ENCODE peak calls at places on chromosomes 7 and 10, in five cellular contexts. One of them, this sample, is unnamed.

GRCh38 chr7:56062382-56062781 is 1.7 kb upstream of the SUMF2 start:
- DNase-seq in upper lobe of left lung: no peak
- DNase-seq in suprapubic skin: no peak
- DNase-seq in stomach: no peak
- DNase-seq in GM23338: no peak
- DNase-seq in this sample: no peak

GRCh38 chr7:3861371-3861770 is 560.3 kb downstream of the SDK1 start:
- DNase-seq in stomach: no peak
- DNase-seq in suprapubic skin: no peak
- DNase-seq in upper lobe of left lung: no peak
- DNase-seq in GM23338: no peak
- DNase-seq in this sample: no peak

GRCh38 chr7:105721571-105722104 is 140.3 kb upstream of the EFCAB10 start:
- DNase-seq in GM23338: peak
- DNase-seq in stomach: no peak
- DNase-seq in suprapubic skin: no peak
- DNase-seq in upper lobe of left lung: peak
- DNase-seq in this sample: no peak

GRCh38 chr10:75140246-75140645 is 28.8 kb downstream of the SAMD8 start:
- DNase-seq in stomach: no peak
- DNase-seq in suprapubic skin: no peak
- DNase-seq in GM23338: no peak
- DNase-seq in upper lobe of left lung: no peak
- DNase-seq in this sample: no peak

GRCh38 chr7:14579971-14580370 is 322.6 kb downstream of the DGKB start:
- DNase-seq in suprapubic skin: no peak
- DNase-seq in stomach: no peak
- DNase-seq in upper lobe of left lung: no peak
- DNase-seq in GM23338: no peak
- DNase-seq in this sample: no peak

GRCh38 chr10:95308389-95309302 is 17.8 kb upstream of the PDLIM1 start:
- DNase-seq in stomach: peak
- DNase-seq in GM23338: no peak
- DNase-seq in suprapubic skin: peak
- DNase-seq in upper lobe of left lung: no peak
- DNase-seq in this sample: no peak

GRCh38 chr10:79202188-79203013 is 133.6 kb downstream of the ZMIZ1 start:
- DNase-seq in GM23338: peak
- DNase-seq in stomach: peak
- DNase-seq in upper lobe of left lung: no peak
- DNase-seq in suprapubic skin: no peak
- DNase-seq in this sample: no peak

GRCh38 chr10:74081192-74081803 is 69.3 kb downstream of the AP3M1 start:
- DNase-seq in stomach: peak
- DNase-seq in GM23338: peak
- DNase-seq in upper lobe of left lung: no peak
- DNase-seq in suprapubic skin: no peak
- DNase-seq in this sample: no peak

GRCh38 chr7:142568430-142569097 is 180.7 kb upstream of the PRSS1 start:
- DNase-seq in GM23338: no peak
- DNase-seq in suprapubic skin: no peak
- DNase-seq in stomach: no peak
- DNase-seq in upper lobe of left lung: no peak
- DNase-seq in this sample: no peak

GRCh38 chr7:70530191-70530590 is 601.8 kb upstream of the GALNT17 start:
- DNase-seq in upper lobe of left lung: no peak
- DNase-seq in suprapubic skin: no peak
- DNase-seq in GM23338: no peak
- DNase-seq in stomach: no peak
- DNase-seq in this sample: no peak

GRCh38 chr7:129664029-129665012 is 52.8 kb downstream of the NRF1 start:
- DNase-seq in upper lobe of left lung: no peak
- DNase-seq in suprapubic skin: no peak
- DNase-seq in stomach: no peak
- DNase-seq in GM23338: peak
- DNase-seq in this sample: peak

GRCh38 chr7:137343483-137343841 is at the start of gene PTN:
- DNase-seq in stomach: no peak
- DNase-seq in GM23338: peak
- DNase-seq in upper lobe of left lung: peak
- DNase-seq in suprapubic skin: no peak
- DNase-seq in this sample: no peak

GRCh38 chr10:88987243-88987726 is 3.3 kb upstream of the FAS start:
- DNase-seq in suprapubic skin: no peak
- DNase-seq in upper lobe of left lung: no peak
- DNase-seq in stomach: no peak
- DNase-seq in GM23338: no peak
- DNase-seq in this sample: no peak

GRCh38 chr10:89373916-89374711 is 3.7 kb upstream of the IFIT1B start:
- DNase-seq in upper lobe of left lung: no peak
- DNase-seq in GM23338: no peak
- DNase-seq in suprapubic skin: peak
- DNase-seq in stomach: peak
- DNase-seq in this sample: no peak

GRCh38 chr10:11146402-11147171 is 128.9 kb downstream of the CELF2 start:
- DNase-seq in upper lobe of left lung: no peak
- DNase-seq in stomach: no peak
- DNase-seq in GM23338: no peak
- DNase-seq in suprapubic skin: no peak
- DNase-seq in this sample: no peak

GRCh38 chr10:132429281-132430230 is 32.6 kb downstream of the PWWP2B start:
- DNase-seq in GM23338: no peak
- DNase-seq in suprapubic skin: no peak
- DNase-seq in upper lobe of left lung: peak
- DNase-seq in stomach: peak
- DNase-seq in this sample: no peak

GRCh38 chr7:143318661-143319060 is 2.8 kb downstream of the CLCN1 start:
- DNase-seq in upper lobe of left lung: no peak
- DNase-seq in suprapubic skin: no peak
- DNase-seq in GM23338: no peak
- DNase-seq in stomach: no peak
- DNase-seq in this sample: no peak

GRCh38 chr10:62559481-62560206 is 185.5 kb downstream of the ZNF365 start:
- DNase-seq in GM23338: no peak
- DNase-seq in upper lobe of left lung: no peak
- DNase-seq in suprapubic skin: no peak
- DNase-seq in stomach: no peak
- DNase-seq in this sample: no peak

GRCh38 chr7:2985866-2986265 is 57.8 kb downstream of the CARD11 start:
- DNase-seq in GM23338: no peak
- DNase-seq in upper lobe of left lung: no peak
- DNase-seq in stomach: no peak
- DNase-seq in suprapubic skin: no peak
- DNase-seq in this sample: no peak

GRCh38 chr7:2099036-2099957 is 133.4 kb downstream of the MAD1L1 start:
- DNase-seq in suprapubic skin: no peak
- DNase-seq in stomach: no peak
- DNase-seq in GM23338: no peak
- DNase-seq in upper lobe of left lung: peak
- DNase-seq in this sample: no peak

GRCh38 chr10:35335718-35336083 is 608 bp upstream of the CCNY start:
- DNase-seq in suprapubic skin: no peak
- DNase-seq in stomach: no peak
- DNase-seq in GM23338: peak
- DNase-seq in upper lobe of left lung: no peak
- DNase-seq in this sample: no peak

GRCh38 chr7:5248201-5248885 is 34.4 kb upstream of the SLC29A4 start:
- DNase-seq in GM23338: no peak
- DNase-seq in upper lobe of left lung: peak
- DNase-seq in stomach: no peak
- DNase-seq in suprapubic skin: no peak
- DNase-seq in this sample: no peak

GRCh38 chr10:127881262-127881661 is 11.5 kb downstream of the CLRN3 start:
- DNase-seq in upper lobe of left lung: peak
- DNase-seq in stomach: peak
- DNase-seq in GM23338: no peak
- DNase-seq in suprapubic skin: no peak
- DNase-seq in this sample: no peak

GRCh38 chr7:29327455-29327854 is 132.9 kb downstream of the CHN2 start:
- DNase-seq in stomach: no peak
- DNase-seq in upper lobe of left lung: no peak
- DNase-seq in suprapubic skin: no peak
- DNase-seq in GM23338: no peak
- DNase-seq in this sample: peak

GRCh38 chr7:27148776-27149641 is 1.4 kb upstream of the HOXA6 start:
- DNase-seq in stomach: no peak
- DNase-seq in suprapubic skin: no peak
- DNase-seq in GM23338: peak
- DNase-seq in upper lobe of left lung: peak
- DNase-seq in this sample: no peak

GRCh38 chr7:66460921-66461361 is 167.7 kb upstream of the KCTD7 start:
- DNase-seq in GM23338: no peak
- DNase-seq in upper lobe of left lung: no peak
- DNase-seq in suprapubic skin: no peak
- DNase-seq in stomach: no peak
- DNase-seq in this sample: no peak

GRCh38 chr10:50447691-50448090 is 176.1 kb downstream of the SGMS1 start:
- DNase-seq in stomach: no peak
- DNase-seq in upper lobe of left lung: no peak
- DNase-seq in GM23338: no peak
- DNase-seq in suprapubic skin: no peak
- DNase-seq in this sample: no peak

GRCh38 chr10:24469993-24470392 is 253.7 kb downstream of the ARHGAP21 start:
- DNase-seq in stomach: no peak
- DNase-seq in GM23338: no peak
- DNase-seq in suprapubic skin: no peak
- DNase-seq in upper lobe of left lung: no peak
- DNase-seq in this sample: no peak

GRCh38 chr7:44977304-44977858 is 1.4 kb downstream of the MYO1G start:
- DNase-seq in suprapubic skin: peak
- DNase-seq in GM23338: no peak
- DNase-seq in stomach: no peak
- DNase-seq in upper lobe of left lung: peak
- DNase-seq in this sample: no peak

GRCh38 chr10:81875680-81876252 is 772 bp downstream of the NRG3 start:
- DNase-seq in suprapubic skin: no peak
- DNase-seq in GM23338: peak
- DNase-seq in upper lobe of left lung: peak
- DNase-seq in stomach: no peak
- DNase-seq in this sample: no peak

DNA sequence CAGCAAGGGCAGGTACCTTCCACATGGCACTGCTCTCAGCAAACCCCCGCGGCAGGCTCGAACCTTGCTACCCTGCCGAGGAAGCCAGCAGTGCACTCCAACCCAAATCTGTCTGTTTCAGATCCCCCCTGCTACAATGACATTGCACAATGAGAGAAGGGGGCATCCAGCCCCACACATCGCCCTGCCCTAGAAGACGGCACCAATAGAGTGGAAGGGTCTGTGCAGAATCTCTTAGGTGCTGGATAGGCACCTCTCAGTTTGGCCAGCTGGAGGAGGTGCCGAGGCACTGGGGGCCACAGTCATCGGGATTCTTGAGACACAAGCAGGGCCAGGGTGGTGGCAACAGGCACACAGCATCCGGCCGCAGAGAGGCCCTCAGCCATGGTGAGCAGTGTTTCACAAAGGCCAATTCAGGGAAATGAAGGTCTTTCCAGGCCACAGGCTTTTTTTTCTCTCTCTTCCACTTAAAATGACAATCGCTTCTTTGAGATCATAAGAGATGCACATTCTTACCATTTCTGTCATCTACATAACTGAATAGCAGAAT is 281.4 kb downstream of the TNS3 start:
- DNase-seq in suprapubic skin: no peak
- DNase-seq in GM23338: no peak
- DNase-seq in stomach: no peak
- DNase-seq in upper lobe of left lung: no peak
- DNase-seq in this sample: no peak
- TF ChIP-seq POLR2AphosphoS5 in suprapubic skin: no peak
- TF ChIP-seq POLR2AphosphoS5 in GM23338: no peak
- TF ChIP-seq POLR2AphosphoS5 in stomach: no peak
- TF ChIP-seq POLR2AphosphoS5 in upper lobe of left lung: no peak
- TF ChIP-seq POLR2AphosphoS5 in this sample: no peak

GRCh38 chr10:113927440-113927839 is 73.0 kb downstream of the NHLRC2 start:
- DNase-seq in stomach: no peak
- DNase-seq in GM23338: no peak
- DNase-seq in suprapubic skin: no peak
- DNase-seq in upper lobe of left lung: no peak
- DNase-seq in this sample: no peak
- TF ChIP-seq POLR2AphosphoS5 in stomach: peak
- TF ChIP-seq POLR2AphosphoS5 in GM23338: no peak
- TF ChIP-seq POLR2AphosphoS5 in suprapubic skin: no peak
- TF ChIP-seq POLR2AphosphoS5 in upper lobe of left lung: peak
- TF ChIP-seq POLR2AphosphoS5 in this sample: no peak

DNA sequence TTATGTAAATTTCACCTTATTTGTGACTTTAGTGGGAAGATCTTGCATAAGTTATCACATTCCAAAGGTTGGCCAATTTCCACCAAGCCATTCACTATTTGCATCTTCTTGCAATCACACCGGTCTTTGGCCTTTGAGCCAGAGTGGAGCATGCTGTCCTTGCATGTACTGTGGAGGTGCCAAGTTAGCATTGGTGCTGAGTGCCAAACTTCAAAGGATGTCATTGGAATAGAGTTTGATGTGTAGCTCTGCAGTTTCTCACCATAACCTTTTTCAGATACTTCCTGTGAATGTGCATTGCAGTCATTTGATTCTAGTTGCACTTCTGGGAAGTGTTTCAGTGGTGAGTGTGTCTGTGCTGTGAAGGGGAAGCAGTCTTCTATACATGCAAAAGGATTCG is 620.6 kb downstream of the SUGCT start:
- DNase-seq in upper lobe of left lung: no peak
- DNase-seq in stomach: no peak
- DNase-seq in GM23338: no peak
- DNase-seq in suprapubic skin: no peak
- DNase-seq in this sample: no peak
- TF ChIP-seq POLR2AphosphoS5 in upper lobe of left lung: no peak
- TF ChIP-seq POLR2AphosphoS5 in stomach: no peak
- TF ChIP-seq POLR2AphosphoS5 in GM23338: no peak
- TF ChIP-seq POLR2AphosphoS5 in suprapubic skin: no peak
- TF ChIP-seq POLR2AphosphoS5 in this sample: no peak

GRCh38 chr10:45514283-45515270 is 140.6 kb downstream of the ALOX5 start:
- DNase-seq in suprapubic skin: no peak
- DNase-seq in stomach: no peak
- DNase-seq in upper lobe of left lung: peak
- DNase-seq in GM23338: peak
- DNase-seq in this sample: no peak
- TF ChIP-seq POLR2AphosphoS5 in suprapubic skin: no peak
- TF ChIP-seq POLR2AphosphoS5 in stomach: no peak
- TF ChIP-seq POLR2AphosphoS5 in upper lobe of left lung: no peak
- TF ChIP-seq POLR2AphosphoS5 in GM23338: no peak
- TF ChIP-seq POLR2AphosphoS5 in this sample: no peak

GRCh38 chr7:133796778-133797177 is 330.4 kb upstream of the LRGUK start:
- DNase-seq in stomach: no peak
- DNase-seq in GM23338: no peak
- DNase-seq in suprapubic skin: no peak
- DNase-seq in upper lobe of left lung: no peak
- DNase-seq in this sample: no peak
- TF ChIP-seq POLR2AphosphoS5 in stomach: no peak
- TF ChIP-seq POLR2AphosphoS5 in GM23338: no peak
- TF ChIP-seq POLR2AphosphoS5 in suprapubic skin: no peak
- TF ChIP-seq POLR2AphosphoS5 in upper lobe of left lung: no peak
- TF ChIP-seq POLR2AphosphoS5 in this sample: no peak